ENCODE peak calls at places on chromosome 13, in ten cellular contexts. One of them, this sample, is unnamed.

GRCh38 chr13:45584816-45585215 is 30.7 kb downstream of the ERICH6B start:
- DNase-seq in astrocyte: no peak
- DNase-seq in SK-N-SH: no peak
- DNase-seq in fibroblast of lung: no peak
- DNase-seq in OCI-LY7: no peak
- DNase-seq in PC-3: peak; percentile 9
- DNase-seq in hepatocyte: peak; percentile 18
- DNase-seq in H1: no peak
- DNase-seq in mammary epithelial cell: peak; percentile 15
- DNase-seq in PC-9: no peak
- DNase-seq in this sample: no peak

GRCh38 chr13:94660695-94661324 is 51.5 kb downstream of the SOX21 start:
- DNase-seq in PC-3: peak; percentile 51
- DNase-seq in fibroblast of lung: peak; percentile 51
- DNase-seq in OCI-LY7: peak; percentile 0
- DNase-seq in PC-9: no peak
- DNase-seq in astrocyte: peak; percentile 7
- DNase-seq in SK-N-SH: peak; percentile 13
- DNase-seq in hepatocyte: no peak
- DNase-seq in H1: no peak
- DNase-seq in mammary epithelial cell: no peak
- DNase-seq in this sample: peak; percentile 49

GRCh38 chr13:60268203-60268555 is 104.5 kb upstream of the DIAPH3 start:
- DNase-seq in mammary epithelial cell: no peak
- DNase-seq in astrocyte: no peak
- DNase-seq in OCI-LY7: no peak
- DNase-seq in hepatocyte: no peak
- DNase-seq in PC-3: peak; percentile 37
- DNase-seq in H1: no peak
- DNase-seq in PC-9: no peak
- DNase-seq in fibroblast of lung: no peak
- DNase-seq in SK-N-SH: no peak
- DNase-seq in this sample: no peak

GRCh38 chr13:52159159-52159982 is at the start of gene NEK3:
- DNase-seq in OCI-LY7: peak; percentile 83
- DNase-seq in astrocyte: peak; percentile 49
- DNase-seq in PC-9: peak; percentile 29
- DNase-seq in hepatocyte: peak; percentile 84
- DNase-seq in fibroblast of lung: peak; percentile 74
- DNase-seq in SK-N-SH: peak; percentile 93
- DNase-seq in PC-3: peak; percentile 48
- DNase-seq in mammary epithelial cell: peak; percentile 46
- DNase-seq in H1: peak; percentile 86
- DNase-seq in this sample: peak; percentile 85

GRCh38 chr13:79791471-79792042 is 310.6 kb downstream of the NDFIP2 start:
- DNase-seq in SK-N-SH: no peak
- DNase-seq in PC-3: no peak
- DNase-seq in hepatocyte: no peak
- DNase-seq in PC-9: no peak
- DNase-seq in astrocyte: no peak
- DNase-seq in fibroblast of lung: no peak
- DNase-seq in OCI-LY7: no peak
- DNase-seq in mammary epithelial cell: no peak
- DNase-seq in H1: no peak
- DNase-seq in this sample: no peak

GRCh38 chr13:51845574-51846318 is 769 bp upstream of the TMEM272 start:
- DNase-seq in SK-N-SH: no peak
- DNase-seq in H1: no peak
- DNase-seq in PC-9: no peak
- DNase-seq in astrocyte: no peak
- DNase-seq in hepatocyte: no peak
- DNase-seq in OCI-LY7: no peak
- DNase-seq in mammary epithelial cell: no peak
- DNase-seq in fibroblast of lung: no peak
- DNase-seq in PC-3: no peak
- DNase-seq in this sample: no peak

GRCh38 chr13:50452761-50453160 is 390.7 kb downstream of the DLEU7 start:
- DNase-seq in fibroblast of lung: no peak
- DNase-seq in OCI-LY7: no peak
- DNase-seq in mammary epithelial cell: no peak
- DNase-seq in astrocyte: no peak
- DNase-seq in hepatocyte: no peak
- DNase-seq in PC-9: no peak
- DNase-seq in SK-N-SH: no peak
- DNase-seq in PC-3: no peak
- DNase-seq in H1: no peak
- DNase-seq in this sample: no peak

GRCh38 chr13:26424181-26424580 is 133.3 kb upstream of the WASF3 start:
- DNase-seq in PC-3: no peak
- DNase-seq in astrocyte: no peak
- DNase-seq in hepatocyte: no peak
- DNase-seq in H1: no peak
- DNase-seq in fibroblast of lung: no peak
- DNase-seq in OCI-LY7: no peak
- DNase-seq in mammary epithelial cell: no peak
- DNase-seq in SK-N-SH: no peak
- DNase-seq in PC-9: no peak
- DNase-seq in this sample: no peak

DNA sequence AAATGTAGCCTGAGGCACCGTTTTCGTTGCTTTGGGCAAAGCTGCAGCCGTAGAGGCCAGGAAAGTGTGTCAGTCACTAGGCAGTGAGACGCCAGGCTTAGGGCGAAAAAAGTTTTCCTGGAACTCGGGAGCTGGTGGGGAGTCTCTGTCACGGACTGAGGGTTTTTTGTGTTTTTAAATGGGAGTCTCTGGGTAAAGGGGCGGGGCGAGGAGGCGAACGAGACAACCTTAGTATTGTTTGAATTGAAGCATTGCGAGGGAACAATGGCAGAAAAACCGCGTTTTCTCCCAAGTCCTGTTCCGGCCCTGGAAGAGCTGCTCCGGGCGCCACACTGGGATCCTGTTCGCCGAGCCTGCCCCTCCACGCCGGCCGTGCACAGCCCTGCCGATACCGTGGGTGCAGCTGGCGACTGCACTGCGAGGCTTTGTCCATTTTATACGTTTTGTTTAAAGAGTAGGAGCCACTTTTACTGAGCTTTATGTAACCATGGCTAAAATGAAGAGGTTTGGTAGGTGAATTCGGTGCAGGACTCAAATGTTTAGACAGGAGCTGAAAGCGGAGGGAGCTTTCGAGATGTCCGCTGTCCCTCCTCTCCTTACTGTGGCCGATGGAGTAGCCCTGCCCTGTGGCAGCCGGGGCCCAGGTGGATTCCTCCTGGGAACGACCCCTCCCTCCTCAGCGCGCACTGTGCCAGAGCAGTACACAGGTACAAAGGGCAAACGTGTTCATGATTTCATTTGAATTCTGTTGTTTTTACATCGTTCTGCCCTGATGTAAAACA is 1.5 kb downstream of the COL4A2 start:
- DNase-seq in fibroblast of lung: peak; percentile 61
- DNase-seq in astrocyte: peak; percentile 59
- DNase-seq in PC-3: peak; percentile 53
- DNase-seq in SK-N-SH: peak; percentile 66
- DNase-seq in mammary epithelial cell: peak; percentile 67
- DNase-seq in H1: peak; percentile 60
- DNase-seq in OCI-LY7: no peak
- DNase-seq in PC-9: peak; percentile 29
- DNase-seq in hepatocyte: peak; percentile 67
- DNase-seq in this sample: no peak
- H3K79me2 ChIP-seq in fibroblast of lung: peaks cover 88% of the 10 kb centered on the region
- H3K79me2 ChIP-seq in astrocyte: peaks cover 97% of the 10 kb centered on the region
- H3K79me2 ChIP-seq in PC-3: peaks cover 84% of the 10 kb centered on the region
- H3K79me2 ChIP-seq in SK-N-SH: peaks cover 96% of the 10 kb centered on the region
- H3K79me2 ChIP-seq in mammary epithelial cell: peaks cover 89% of the 10 kb centered on the region
- H3K79me2 ChIP-seq in H1: no peaks in the 10 kb centered on the region
- H3K79me2 ChIP-seq in OCI-LY7: no peaks in the 10 kb centered on the region
- H3K79me2 ChIP-seq in PC-9: no peaks in the 10 kb centered on the region
- H3K79me2 ChIP-seq in hepatocyte: peaks cover 57% of the 10 kb centered on the region
- H3K79me2 ChIP-seq in this sample: no peaks in the 10 kb centered on the region

DNA sequence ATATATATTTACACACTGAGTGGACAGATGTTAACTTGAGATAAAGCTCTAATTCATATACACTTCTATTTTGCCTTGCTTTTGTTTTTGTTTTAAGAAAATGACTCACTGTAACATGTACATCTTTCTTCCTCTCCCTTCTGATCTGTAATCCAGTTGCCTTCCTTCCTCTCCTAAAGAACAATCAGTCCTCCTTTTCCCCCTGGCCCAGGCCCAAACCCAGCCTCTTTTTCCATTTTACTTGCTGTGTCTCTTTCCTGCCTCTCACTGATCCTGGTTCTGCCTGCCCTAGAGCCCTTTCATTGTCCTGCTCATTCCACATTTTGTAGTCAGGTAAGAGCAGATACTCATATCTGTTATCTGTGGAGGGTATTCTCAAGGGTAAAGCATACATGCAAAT is 50.8 kb downstream of the ZAR1L start:
- DNase-seq in hepatocyte: no peak
- DNase-seq in H1: no peak
- DNase-seq in fibroblast of lung: peak; percentile 58
- DNase-seq in PC-3: peak; percentile 30
- DNase-seq in SK-N-SH: no peak
- DNase-seq in mammary epithelial cell: peak; percentile 56
- DNase-seq in astrocyte: peak; percentile 30
- DNase-seq in PC-9: no peak
- DNase-seq in OCI-LY7: no peak
- DNase-seq in this sample: peak; percentile 1
- H3K4me3 ChIP-seq in hepatocyte: no peak overlapping the region
- H3K4me3 ChIP-seq in H1: no peak overlapping the region
- H3K4me3 ChIP-seq in fibroblast of lung: no peak overlapping the region
- H3K4me3 ChIP-seq in PC-3: no peak overlapping the region
- H3K4me3 ChIP-seq in SK-N-SH: no peak overlapping the region
- H3K4me3 ChIP-seq in mammary epithelial cell: no peak overlapping the region
- H3K4me3 ChIP-seq in astrocyte: no peak overlapping the region
- H3K4me3 ChIP-seq in PC-9: no peak overlapping the region
- H3K4me3 ChIP-seq in OCI-LY7: no peak overlapping the region
- H3K4me3 ChIP-seq in this sample: no peak overlapping the region

GRCh38 chr13:110246530-110246929 is 60.4 kb downstream of the COL4A1 start:
- DNase-seq in PC-3: no peak
- DNase-seq in hepatocyte: no peak
- DNase-seq in OCI-LY7: no peak
- DNase-seq in mammary epithelial cell: no peak
- DNase-seq in fibroblast of lung: no peak
- DNase-seq in H1: peak; percentile 32
- DNase-seq in SK-N-SH: no peak
- DNase-seq in PC-9: no peak
- DNase-seq in astrocyte: no peak
- DNase-seq in this sample: no peak

GRCh38 chr13:110244096-110244830 is 62.7 kb downstream of the COL4A1 start:
- DNase-seq in hepatocyte: no peak
- DNase-seq in mammary epithelial cell: no peak
- DNase-seq in fibroblast of lung: peak; percentile 55
- DNase-seq in astrocyte: no peak
- DNase-seq in SK-N-SH: no peak
- DNase-seq in OCI-LY7: no peak
- DNase-seq in PC-3: no peak
- DNase-seq in H1: peak; percentile 35
- DNase-seq in PC-9: no peak
- DNase-seq in this sample: no peak

GRCh38 chr13:110242615-110243014 is 64.3 kb downstream of the COL4A1 start:
- DNase-seq in mammary epithelial cell: no peak
- DNase-seq in hepatocyte: no peak
- DNase-seq in SK-N-SH: no peak
- DNase-seq in astrocyte: no peak
- DNase-seq in OCI-LY7: no peak
- DNase-seq in fibroblast of lung: no peak
- DNase-seq in PC-3: no peak
- DNase-seq in H1: peak; percentile 23
- DNase-seq in PC-9: no peak
- DNase-seq in this sample: no peak

GRCh38 chr13:110244926-110245325 is 62.0 kb downstream of the COL4A1 start:
- DNase-seq in H1: peak; percentile 39
- DNase-seq in PC-9: no peak
- DNase-seq in hepatocyte: no peak
- DNase-seq in astrocyte: no peak
- DNase-seq in fibroblast of lung: no peak
- DNase-seq in mammary epithelial cell: no peak
- DNase-seq in PC-3: no peak
- DNase-seq in SK-N-SH: no peak
- DNase-seq in OCI-LY7: no peak
- DNase-seq in this sample: no peak

DNA sequence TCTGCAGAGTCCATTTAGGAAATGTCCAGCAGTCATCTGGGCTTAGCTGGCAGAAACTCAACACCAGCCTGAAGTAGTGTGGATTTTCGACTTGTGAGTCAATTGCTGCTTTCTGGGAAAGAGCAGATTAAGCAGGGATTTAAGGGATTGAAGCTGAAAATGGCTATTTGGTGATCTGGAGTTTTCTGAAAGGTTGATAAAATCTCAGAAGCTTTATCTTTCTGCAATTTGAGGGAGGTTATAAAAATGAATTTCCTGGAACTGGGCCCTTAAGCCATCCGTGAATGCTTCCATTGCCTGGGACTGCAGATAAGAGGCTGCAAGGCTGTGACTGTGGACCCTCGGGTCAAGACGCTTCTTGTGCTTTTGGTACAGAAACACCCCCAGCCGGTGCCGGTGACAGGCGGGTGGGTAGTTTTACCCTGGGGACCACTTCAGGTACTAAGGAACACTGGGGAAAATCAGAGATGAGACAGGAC is 61.5 kb downstream of the COL4A1 start:
- DNase-seq in hepatocyte: no peak
- DNase-seq in PC-3: no peak
- DNase-seq in OCI-LY7: no peak
- DNase-seq in mammary epithelial cell: no peak
- DNase-seq in astrocyte: peak; percentile 60
- DNase-seq in fibroblast of lung: peak; percentile 68
- DNase-seq in PC-9: no peak
- DNase-seq in SK-N-SH: peak; percentile 50
- DNase-seq in H1: peak; percentile 43
- DNase-seq in this sample: no peak
- H3K79me2 ChIP-seq in hepatocyte: peaks cover 11% of the 10 kb centered on the region
- H3K79me2 ChIP-seq in PC-3: no peaks in the 10 kb centered on the region
- H3K79me2 ChIP-seq in OCI-LY7: no peaks in the 10 kb centered on the region
- H3K79me2 ChIP-seq in mammary epithelial cell: peaks cover 15% of the 10 kb centered on the region
- H3K79me2 ChIP-seq in astrocyte: peaks cover 80% of the 10 kb centered on the region
- H3K79me2 ChIP-seq in fibroblast of lung: peaks cover 13% of the 10 kb centered on the region
- H3K79me2 ChIP-seq in PC-9: no peaks in the 10 kb centered on the region
- H3K79me2 ChIP-seq in SK-N-SH: peaks cover 66% of the 10 kb centered on the region
- H3K79me2 ChIP-seq in H1: no peaks in the 10 kb centered on the region
- H3K79me2 ChIP-seq in this sample: no peaks in the 10 kb centered on the region

GRCh38 chr13:24866488-24866887 is 102.5 kb downstream of the RNF17 start:
- DNase-seq in H1: no peak
- DNase-seq in SK-N-SH: no peak
- DNase-seq in PC-3: no peak
- DNase-seq in OCI-LY7: no peak
- DNase-seq in PC-9: no peak
- DNase-seq in fibroblast of lung: no peak
- DNase-seq in hepatocyte: no peak
- DNase-seq in mammary epithelial cell: no peak
- DNase-seq in astrocyte: no peak
- DNase-seq in this sample: no peak

GRCh38 chr13:24864579-24864978 is 100.6 kb downstream of the RNF17 start:
- DNase-seq in astrocyte: no peak
- DNase-seq in PC-9: no peak
- DNase-seq in PC-3: peak; percentile 55
- DNase-seq in hepatocyte: no peak
- DNase-seq in fibroblast of lung: no peak
- DNase-seq in H1: no peak
- DNase-seq in OCI-LY7: no peak
- DNase-seq in mammary epithelial cell: no peak
- DNase-seq in SK-N-SH: no peak
- DNase-seq in this sample: no peak

GRCh38 chr13:24861617-24862362 is 97.8 kb downstream of the RNF17 start:
- DNase-seq in SK-N-SH: no peak
- DNase-seq in H1: no peak
- DNase-seq in astrocyte: no peak
- DNase-seq in hepatocyte: no peak
- DNase-seq in PC-3: no peak
- DNase-seq in OCI-LY7: no peak
- DNase-seq in PC-9: no peak
- DNase-seq in fibroblast of lung: no peak
- DNase-seq in mammary epithelial cell: no peak
- DNase-seq in this sample: no peak

GRCh38 chr13:24863748-24864540 is 100.0 kb downstream of the RNF17 start:
- DNase-seq in H1: no peak
- DNase-seq in SK-N-SH: no peak
- DNase-seq in astrocyte: peak; percentile 2
- DNase-seq in fibroblast of lung: no peak
- DNase-seq in PC-3: no peak
- DNase-seq in hepatocyte: no peak
- DNase-seq in OCI-LY7: no peak
- DNase-seq in PC-9: no peak
- DNase-seq in mammary epithelial cell: no peak
- DNase-seq in this sample: no peak

DNA sequence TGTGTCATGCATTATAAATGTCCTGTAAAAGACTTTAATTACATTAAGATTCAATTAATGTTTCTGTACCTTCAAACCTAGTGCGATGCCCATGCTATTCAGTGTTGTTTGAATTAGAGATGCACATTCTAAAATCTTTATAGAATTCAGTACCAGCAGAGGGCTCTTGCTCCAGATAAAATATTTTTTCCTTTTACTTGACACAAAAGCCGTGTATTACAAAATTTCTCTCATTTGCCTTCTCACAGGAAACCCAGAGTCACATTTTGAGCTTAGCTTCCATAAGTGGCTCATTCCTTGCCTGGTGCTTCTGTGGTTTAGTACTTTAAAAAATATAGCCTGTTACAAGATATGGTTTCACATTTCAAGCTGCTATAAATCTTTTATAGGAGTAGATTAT is 101.2 kb downstream of the RNF17 start:
- DNase-seq in astrocyte: no peak
- DNase-seq in PC-9: no peak
- DNase-seq in PC-3: peak; percentile 15
- DNase-seq in mammary epithelial cell: no peak
- DNase-seq in SK-N-SH: no peak
- DNase-seq in OCI-LY7: peak; percentile 18
- DNase-seq in hepatocyte: no peak
- DNase-seq in fibroblast of lung: peak; percentile 43
- DNase-seq in H1: no peak
- DNase-seq in this sample: no peak
- H3K4me3 ChIP-seq in astrocyte: no peak overlapping the region
- H3K4me3 ChIP-seq in PC-9: no peak overlapping the region
- H3K4me3 ChIP-seq in PC-3: no peak overlapping the region
- H3K4me3 ChIP-seq in mammary epithelial cell: no peak overlapping the region
- H3K4me3 ChIP-seq in SK-N-SH: no peak overlapping the region
- H3K4me3 ChIP-seq in OCI-LY7: no peak overlapping the region
- H3K4me3 ChIP-seq in hepatocyte: no peak overlapping the region
- H3K4me3 ChIP-seq in fibroblast of lung: no peak overlapping the region
- H3K4me3 ChIP-seq in H1: no peak overlapping the region
- H3K4me3 ChIP-seq in this sample: no peak overlapping the region

This sample was measured in Karpas-422.